ENCODE peak calls at places on chromosomes 2 and 18, in four cellular contexts. X is upper lobe of right lung, T is amniotic stem cell, C is foreskin fibroblast. Q is an unnamed sample.
A peak's percentile ranks its signal among the peaks of the same experiment; 100 is the strongest.

GRCh38 chr2:200905618-200906296 is 16.6 kb downstream of the NIF3L1 start:
- DNase-seq in X (peak; percentile 80), T (peak; percentile 19), C (peak; percentile 87), Q (peak; percentile 72)

GRCh38 chr2:17813015-17813741 is 3.1 kb upstream of the MSGN1 start:
- DNase-seq in X (no peak), T (no peak), C (peak; percentile 58), Q (no peak)

GRCh38 chr2:127288274-127288673 is 5.7 kb downstream of the ERCC3 start:
- DNase-seq in X (no peak), T (no peak), C (peak; percentile 35), Q (no peak)

GRCh38 chr2:176507736-176508135 is 238.5 kb downstream of the MTX2 start:
- DNase-seq in X (no peak), T (no peak), C (no peak), Q (no peak)

GRCh38 chr18:47120428-47120827 is 29.9 kb downstream of the HDHD2 start:
- DNase-seq in X (no peak), T (no peak), C (no peak), Q (no peak)

GRCh38 chr2:235005603-235006259 is 53.9 kb downstream of the SH3BP4 start:
- DNase-seq in X (no peak), T (no peak), C (no peak), Q (no peak)

GRCh38 chr2:106282816-106283215 is 88.7 kb upstream of the UXS1 start:
- DNase-seq in X (no peak), T (no peak), C (no peak), Q (no peak)

GRCh38 chr2:177467646-177468045 is 75.1 kb downstream of the AGPS start:
- DNase-seq in X (no peak), T (peak; percentile 24), C (peak; percentile 54), Q (no peak)

GRCh38 chr2:2095360-2096093 is 235.5 kb downstream of the MYT1L start:
- DNase-seq in X (no peak), T (no peak), C (no peak), Q (no peak)

GRCh38 chr2:8565399-8566154 is 116.3 kb upstream of the ID2 start:
- DNase-seq in X (peak; percentile 58), T (no peak), C (no peak), Q (no peak)

GRCh38 chr2:196176142-196176738 is 4.9 kb upstream of the STK17B start:
- DNase-seq in X (no peak), T (no peak), C (no peak), Q (no peak)

Q was measured in G401.